ENCODE peak calls at places on chromosomes 13 and 19, in six cellular contexts. X, G, P, J, U and D are unnamed samples.

GRCh38 chr19:45999653-46000121 is 4.4 kb downstream of the CCDC61 start:
- DNase-seq in X (no peak), G (no peak), P (no peak), J (no peak), U (no peak), D (no peak)

GRCh38 chr19:3053780-3054179 is 8.5 kb downstream of the TLE5 start:
- DNase-seq in X (no peak), G (no peak), P (no peak), J (no peak), U (no peak), D (no peak)

GRCh38 chr19:10915511-10916091 is 12.8 kb downstream of the YIPF2 start:
- DNase-seq in X (no peak), G (no peak), P (no peak), J (no peak), U (no peak), D (peak; percentile 68)

GRCh38 chr19:35712910-35713845 is 4.6 kb upstream of the KMT2B start:
- DNase-seq in X (no peak), G (no peak), P (peak; percentile 91), J (no peak), U (no peak), D (no peak)

GRCh38 chr13:39148513-39148961 is 110.3 kb downstream of the NHLRC3 start:
- DNase-seq in X (no peak), G (no peak), P (peak; percentile 12), J (no peak), U (no peak), D (peak; percentile 90)

GRCh38 chr19:43425567-43426392 is 11.1 kb downstream of the TEX101 start:
- DNase-seq in X (no peak), G (no peak), P (peak; percentile 23), J (no peak), U (no peak), D (no peak)

GRCh38 chr13:30629527-30629926 is 11.8 kb downstream of the USPL1 start:
- DNase-seq in X (no peak), G (no peak), P (no peak), J (no peak), U (no peak), D (no peak)

GRCh38 chr13:73325351-73326214 is 266.8 kb downstream of the KLF5 start:
- DNase-seq in X (no peak), G (no peak), P (no peak), J (no peak), U (no peak), D (peak; percentile 42)

GRCh38 chr13:90943961-90944360 is 403.5 kb upstream of the MIR17HG start:
- DNase-seq in X (no peak), G (no peak), P (no peak), J (no peak), U (no peak), D (no peak)

GRCh38 chr19:45676851-45677263 is 8.8 kb downstream of the GIPR start:
- DNase-seq in X (peak; percentile 20), G (no peak), P (peak; percentile 61), J (no peak), U (no peak), D (no peak)

GRCh38 chr13:95298971-95299627 is 2.2 kb downstream of the ABCC4 start:
- DNase-seq in X (no peak), G (no peak), P (no peak), J (no peak), U (no peak), D (peak; percentile 92)

GRCh38 chr19:47255947-47256687 is at the start of gene CCDC9:
- DNase-seq in X (no peak), G (peak; percentile 96), P (peak; percentile 95), J (no peak), U (peak; percentile 84), D (peak; percentile 89)

GRCh38 chr19:28065026-28065425 is 1147.9 kb downstream of the UQCRFS1 start:
- DNase-seq in X (no peak), G (no peak), P (no peak), J (no peak), U (no peak), D (peak; percentile 29)

GRCh38 chr13:67229438-67230242 is 496 bp downstream of the PCDH9 start:
- DNase-seq in X (no peak), G (no peak), P (peak; percentile 2), J (peak; percentile 21), U (no peak), D (peak; percentile 13)

GRCh38 chr19:7781157-7781556 is 18.1 kb downstream of the CLEC4M start:
- DNase-seq in X (no peak), G (no peak), P (no peak), J (no peak), U (no peak), D (no peak)

GRCh38 chr13:45356966-45357689 is 16.1 kb upstream of the TPT1 start:
- DNase-seq in X (no peak), G (no peak), P (no peak), J (no peak), U (no peak), D (peak; percentile 47)

GRCh38 chr13:100403675-100404074 is 184.9 kb downstream of the GGACT start:
- DNase-seq in X (no peak), G (no peak), P (no peak), J (peak; percentile 11), U (no peak), D (no peak)

GRCh38 chr19:36120092-36120983 is 5.1 kb downstream of the TBCB start:
- DNase-seq in X (no peak), G (no peak), P (no peak), J (no peak), U (no peak), D (no peak)

GRCh38 chr13:49314344-49314882 is 66.7 kb downstream of the CDADC1 start:
- DNase-seq in X (no peak), G (no peak), P (no peak), J (no peak), U (no peak), D (peak; percentile 70)

GRCh38 chr13:95025116-95025515 is 276.1 kb downstream of the ABCC4 start:
- DNase-seq in X (no peak), G (no peak), P (no peak), J (no peak), U (no peak), D (no peak)

GRCh38 chr19:51698296-51698695 is 5.2 kb downstream of the SPACA6 start:
- DNase-seq in X (no peak), G (no peak), P (no peak), J (no peak), U (no peak), D (peak; percentile 56)

GRCh38 chr13:50650936-50651638 is 192.4 kb downstream of the DLEU7 start:
- DNase-seq in X (no peak), G (no peak), P (no peak), J (peak; percentile 51), U (no peak), D (peak; percentile 66)

GRCh38 chr13:113597386-113598080 is 13.0 kb downstream of the TFDP1 start:
- DNase-seq in X (no peak), G (no peak), P (no peak), J (no peak), U (no peak), D (no peak)

GRCh38 chr13:113216165-113217056 is 7.0 kb downstream of the CUL4A start:
- DNase-seq in X (no peak), G (peak; percentile 51), P (peak; percentile 9), J (no peak), U (no peak), D (peak; percentile 78)

GRCh38 chr19:38430931-38431330 is 2.6 kb upstream of the RYR1 start:
- DNase-seq in X (no peak), G (no peak), P (no peak), J (no peak), U (no peak), D (no peak)

GRCh38 chr19:2613507-2614295 is 88.8 kb downstream of the GNG7 start:
- DNase-seq in X (no peak), G (no peak), P (peak; percentile 62), J (peak; percentile 99), U (no peak), D (no peak)

GRCh38 chr19:41324231-41324702 is 14.3 kb downstream of the CCDC97 start:
- DNase-seq in X (no peak), G (no peak), P (no peak), J (no peak), U (no peak), D (no peak)

GRCh38 chr13:59360108-59360507 is 803.6 kb downstream of the DIAPH3 start:
- DNase-seq in X (no peak), G (no peak), P (peak; percentile 16), J (peak; percentile 6), U (no peak), D (no peak)

GRCh38 chr13:94351292-94352000 is 128.0 kb downstream of the DCT start:
- DNase-seq in X (no peak), G (no peak), P (no peak), J (no peak), U (no peak), D (peak; percentile 84)

GRCh38 chr19:56155124-56155687 is 14.1 kb downstream of the ZNF444 start:
- DNase-seq in X (no peak), G (no peak), P (no peak), J (no peak), U (no peak), D (no peak)
- H3K4me1 ChIP-seq in X (no peaks in the 10 kb centered on the region), G (peaks cover 31% of the 10 kb centered on the region), P (no peaks in the 10 kb centered on the region), J (no peaks in the 10 kb centered on the region), U (no peaks in the 10 kb centered on the region), D (no peaks in the 10 kb centered on the region)

GRCh38 chr19:30391052-30391451 is 18.9 kb downstream of the ZNF536 start:
- DNase-seq in X (no peak), G (no peak), P (no peak), J (no peak), U (no peak), D (no peak)
- H3K4me1 ChIP-seq in X (no peaks in the 10 kb centered on the region), G (peaks cover 12% of the 10 kb centered on the region), P (no peaks in the 10 kb centered on the region), J (no peaks in the 10 kb centered on the region), U (no peaks in the 10 kb centered on the region), D (no peaks in the 10 kb centered on the region)

GRCh38 chr19:18464646-18465045 is 26.7 kb upstream of the ISYNA1 start:
- DNase-seq in X (no peak), G (peak; percentile 88), P (no peak), J (no peak), U (peak; percentile 61), D (peak; percentile 93)
- H3K4me1 ChIP-seq in X (no peaks in the 10 kb centered on the region), G (peaks cover 85% of the 10 kb centered on the region), P (peaks cover under 1% of the 10 kb centered on the region), J (no peaks in the 10 kb centered on the region), U (peaks cover 25% of the 10 kb centered on the region), D (peaks cover 39% of the 10 kb centered on the region)

GRCh38 chr13:109881347-109881725 is 95.0 kb upstream of the IRS2 start:
- DNase-seq in X (no peak), G (no peak), P (no peak), J (no peak), U (no peak), D (no peak)

GRCh38 chr13:109881961-109882558 is 95.7 kb upstream of the IRS2 start:
- DNase-seq in X (no peak), G (no peak), P (no peak), J (no peak), U (no peak), D (no peak)

GRCh38 chr13:109883181-109884180 is 97.1 kb upstream of the IRS2 start:
- DNase-seq in X (no peak), G (peak; percentile 21), P (no peak), J (no peak), U (no peak), D (no peak)

GRCh38 chr13:109885235-109885634 is 98.9 kb upstream of the IRS2 start:
- DNase-seq in X (no peak), G (no peak), P (no peak), J (no peak), U (no peak), D (no peak)

DNA sequence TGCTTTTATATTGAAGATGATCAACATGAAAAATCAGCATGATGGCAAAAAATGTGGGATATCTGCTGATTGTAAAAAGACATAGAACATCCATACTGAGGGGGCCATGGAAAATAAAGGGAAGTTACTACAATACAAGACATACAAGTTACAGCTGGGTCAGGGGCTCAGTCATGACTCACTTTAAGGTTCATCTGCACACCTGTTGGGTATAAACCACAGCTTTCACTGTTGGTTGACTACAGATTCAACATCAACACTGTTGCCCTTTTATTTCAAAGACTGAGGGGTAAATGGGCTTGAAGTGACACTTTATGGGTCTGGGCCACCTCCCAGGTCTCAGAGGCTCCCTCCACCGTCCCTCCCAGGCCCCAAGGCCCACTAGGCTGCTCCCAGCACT is 98.1 kb upstream of the IRS2 start:
- DNase-seq in X (no peak), G (no peak), P (no peak), J (no peak), U (no peak), D (no peak)
- H3K4me1 ChIP-seq in X (no peaks in the 10 kb centered on the region), G (peaks cover 15% of the 10 kb centered on the region), P (no peaks in the 10 kb centered on the region), J (peaks cover 5% of the 10 kb centered on the region), U (no peaks in the 10 kb centered on the region), D (no peaks in the 10 kb centered on the region)